ENCODE peak calls at places on chromosomes 6 and 20, in seven cellular contexts. H, R, K, F, W, B and E are unnamed samples.

GRCh38 chr20:8020314-8021079 is 936 bp upstream of the TMX4 start:
- DNase-seq in R (no peak), K (peak; percentile 60), H (no peak), F (no peak), W (no peak), B (no peak), E (no peak)

GRCh38 chr6:41085182-41085581 is 12.4 kb downstream of the NFYA start:
- DNase-seq in K (no peak), F (no peak), H (no peak), W (no peak), B (no peak), R (no peak), E (no peak)

GRCh38 chr6:129393659-129394058 is 316.3 kb downstream of the ARHGAP18 start:
- DNase-seq in K (peak; percentile 28), B (no peak), H (no peak), F (no peak), R (no peak), W (no peak), E (no peak)

GRCh38 chr20:37223053-37223452 is 38.6 kb downstream of the GHRH start:
- DNase-seq in R (no peak), F (no peak), W (no peak), B (no peak), H (no peak), K (peak; percentile 9), E (no peak)

GRCh38 chr20:35468671-35469334 is 13.4 kb downstream of the CEP250 start:
- DNase-seq in H (no peak), F (no peak), R (no peak), W (no peak), K (no peak), B (no peak), E (no peak)

GRCh38 chr6:148211777-148212324 is 130.8 kb upstream of the SASH1 start:
- DNase-seq in H (no peak), W (no peak), R (no peak), F (no peak), B (no peak), K (no peak), E (no peak)

GRCh38 chr6:20702366-20702765 is 168.1 kb downstream of the CDKAL1 start:
- DNase-seq in W (no peak), R (no peak), F (no peak), B (no peak), H (no peak), K (no peak), E (no peak)

GRCh38 chr6:28515676-28516075 is at the start of gene GPX6:
- DNase-seq in F (no peak), B (no peak), K (no peak), W (no peak), H (no peak), R (no peak), E (no peak)

GRCh38 chr6:127343753-127344659 is 597 bp upstream of the ECHDC1 start:
- DNase-seq in F (no peak), W (no peak), B (no peak), K (no peak), R (no peak), H (no peak), E (no peak)

GRCh38 chr20:48909910-48910309 is 11.6 kb upstream of the ARFGEF2 start:
- DNase-seq in W (peak; percentile 12), F (no peak), K (no peak), H (no peak), B (no peak), R (no peak), E (no peak)